ENCODE peak calls at places on chromosomes 4 and X, in nine cellular contexts. N is glutamatergic neuron; O is NCI-H1105; L is fibroblast of mammary gland; A is mesendoderm; B is CD4-positive, alpha-beta T cell; Q is retina; G is activated naive CD4-positive, alpha-beta T cell treated with anti-CD3 and anti-CD28 coated beads for 36 hours; U is stimulated activated CD4-positive, alpha-beta T cell treated with anti-CD3 and anti-CD28 coated beads, Interleukin-15, amount 100 ng/mL, for 24 hours. H is an unnamed sample.

GRCh38 chrX:24005028-24005427 is 22.0 kb downstream of the KLHL15 start:
- DNase-seq in N (no peak), O (no peak), L (no peak), A (no peak), B (no peak), Q (no peak), G (no peak), U (no peak), H (no peak)

GRCh38 chr4:62410371-62411003 is 1210.4 kb downstream of the ADGRL3 start:
- DNase-seq in N (no peak), O (no peak), L (no peak), A (no peak), B (no peak), Q (no peak), G (no peak), U (no peak), H (no peak)

GRCh38 chr4:41887322-41887721 is 47.9 kb upstream of the TMEM33 start:
- DNase-seq in N (no peak), O (no peak), L (no peak), A (no peak), B (no peak), Q (no peak), G (no peak), U (no peak), H (no peak)

GRCh38 chr4:126705271-126705670 is 927.5 kb upstream of the INTU start:
- DNase-seq in N (no peak), O (no peak), L (no peak), A (peak), B (no peak), Q (no peak), G (no peak), U (no peak), H (no peak)

GRCh38 chr4:77586953-77587383 is 18.7 kb upstream of the CXCL13 start:
- DNase-seq in N (no peak), O (no peak), L (peak), A (no peak), B (no peak), Q (no peak), G (peak), U (peak), H (peak)

GRCh38 chr4:107757860-107758476 is 37.9 kb upstream of the PAPSS1 start:
- DNase-seq in N (no peak), O (no peak), L (peak), A (no peak), B (no peak), Q (no peak), G (no peak), U (no peak), H (no peak)

GRCh38 chrX:10685923-10686595 is 65.7 kb upstream of the MID1 start:
- DNase-seq in N (no peak), O (no peak), L (peak), A (no peak), B (no peak), Q (no peak), G (no peak), U (no peak), H (no peak)

GRCh38 chrX:110667706-110668105 is 127.9 kb downstream of the CHRDL1 start:
- DNase-seq in N (no peak), O (no peak), L (no peak), A (peak), B (no peak), Q (no peak), G (no peak), U (no peak), H (no peak)

GRCh38 chr4:48603366-48604003 is 113.4 kb downstream of the ZAR1 start:
- DNase-seq in N (no peak), O (no peak), L (no peak), A (no peak), B (no peak), Q (no peak), G (no peak), U (no peak), H (no peak)

GRCh38 chrX:39869846-39870601 is 227.7 kb downstream of the BCOR start:
- DNase-seq in N (no peak), O (no peak), L (peak), A (no peak), B (peak), Q (no peak), G (peak), U (peak), H (peak)

GRCh38 chrX:132622130-132622529 is 133.3 kb upstream of the MBNL3 start:
- DNase-seq in N (no peak), O (no peak), L (peak), A (peak), B (no peak), Q (no peak), G (peak), U (peak), H (peak)

GRCh38 chr4:73341454-73341853 is 62.6 kb upstream of the ALB start:
- DNase-seq in N (peak), O (peak), L (peak), A (peak), B (no peak), Q (peak), G (peak), U (peak), H (peak)

GRCh38 chrX:39992300-39992699 is 105.5 kb downstream of the BCOR start:
- DNase-seq in N (no peak), O (no peak), L (no peak), A (no peak), B (no peak), Q (no peak), G (no peak), U (no peak), H (no peak)

GRCh38 chrX:150531467-150531866 is 37.0 kb upstream of the MTM1 start:
- DNase-seq in N (no peak), O (no peak), L (no peak), A (no peak), B (no peak), Q (no peak), G (no peak), U (no peak), H (no peak)

GRCh38 chr4:7788687-7789425 is 150.8 kb downstream of the AFAP1 start:
- DNase-seq in N (no peak), O (no peak), L (no peak), A (no peak), B (no peak), Q (peak), G (no peak), U (no peak), H (no peak)